ENCODE peak calls at places on chromosomes 3 and 15, in six cellular contexts. S is esophagus muscularis mucosa, E is transverse colon, I is suprapubic skin, X is A549, P is stomach. V is an unnamed sample.

GRCh38 chr3:11844891-11845290 is 1.8 kb downstream of the TAMM41 start:
- DNase-seq in S (no peak), E (no peak), I (no peak), X (no peak), P (no peak), V (no peak)

GRCh38 chr3:111333642-111334041 is 208.4 kb upstream of the CD96 start:
- DNase-seq in S (no peak), E (no peak), I (no peak), X (no peak), P (no peak), V (no peak)

GRCh38 chr3:111917300-111917699 is 58.2 kb downstream of the PHLDB2 start:
- DNase-seq in S (no peak), E (no peak), I (no peak), X (peak; percentile 46), P (no peak), V (no peak)

GRCh38 chr3:184937611-184938010 is 125.6 kb downstream of the VPS8 start:
- DNase-seq in S (no peak), E (no peak), I (no peak), X (no peak), P (no peak), V (no peak)

GRCh38 chr15:76339302-76340197 is 3.0 kb downstream of the ISL2 start:
- DNase-seq in S (no peak), E (peak; percentile 23), I (no peak), X (no peak), P (no peak), V (no peak)

GRCh38 chr3:43727930-43728329 is 37.2 kb downstream of the ABHD5 start:
- DNase-seq in S (no peak), E (no peak), I (no peak), X (no peak), P (no peak), V (no peak)

GRCh38 chr3:30760040-30760439 is 134.4 kb downstream of the GADL1 start:
- DNase-seq in S (no peak), E (no peak), I (no peak), X (no peak), P (no peak), V (no peak)

GRCh38 chr3:33687406-33688010 is 30.5 kb downstream of the CLASP2 start:
- DNase-seq in S (no peak), E (no peak), I (no peak), X (no peak), P (no peak), V (no peak)

GRCh38 chr3:12705374-12705926 is 41.5 kb upstream of the RAF1 start:
- DNase-seq in S (no peak), E (no peak), I (no peak), X (no peak), P (no peak), V (no peak)

GRCh38 chr3:56916697-56917336 is 115.1 kb upstream of the ARHGEF3 start:
- DNase-seq in S (no peak), E (no peak), I (no peak), X (no peak), P (no peak), V (no peak)

GRCh38 chr3:134366928-134367352 is 7.3 kb downstream of the AMOTL2 start:
- DNase-seq in S (no peak), E (no peak), I (peak; percentile 80), X (no peak), P (peak; percentile 67), V (no peak)

GRCh38 chr15:68208641-68209240 is 3.6 kb upstream of the CALML4 start:
- DNase-seq in S (no peak), E (no peak), I (peak; percentile 23), X (no peak), P (no peak), V (no peak)

GRCh38 chr3:21417991-21418390 is 333.0 kb downstream of the ZNF385D start:
- DNase-seq in S (no peak), E (no peak), I (no peak), X (no peak), P (no peak), V (no peak)

GRCh38 chr3:154071154-154071553 is 50.0 kb upstream of the ARHGEF26 start:
- DNase-seq in S (no peak), E (no peak), I (no peak), X (no peak), P (no peak), V (no peak)

GRCh38 chr15:31265090-31265870 is 61.4 kb upstream of the KLF13 start:
- DNase-seq in S (peak; percentile 50), E (peak; percentile 60), I (peak; percentile 73), X (no peak), P (peak; percentile 31), V (no peak)

GRCh38 chr15:101170568-101171350 is 81.1 kb downstream of the CHSY1 start:
- DNase-seq in S (no peak), E (no peak), I (peak; percentile 79), X (no peak), P (no peak), V (no peak)
- H3K27ac ChIP-seq in S (no peak overlapping the region), E (no peak overlapping the region), I (peak overlapping the region; percentile 20), X (no peak overlapping the region), P (peak overlapping the region; percentile 37), V (no peak overlapping the region)

GRCh38 chr3:169264711-169265110 is 398.8 kb downstream of the MECOM start:
- DNase-seq in S (no peak), E (peak; percentile 66), I (no peak), X (no peak), P (peak; percentile 70), V (no peak)
- TF ChIP-seq EP300 in S (no peak), E (no peak), I (no peak), X (no peak), P (no peak), V (no peak)

GRCh38 chr15:99010743-99011142 is 3.2 kb upstream of the PGPEP1L start:
- DNase-seq in S (no peak), E (no peak), I (no peak), X (no peak), P (no peak), V (no peak)
- H3K4me1 ChIP-seq in S (peaks cover 14% of the 10 kb centered on the region), E (peaks cover 9% of the 10 kb centered on the region), I (peaks cover 14% of the 10 kb centered on the region), X (peaks cover 18% of the 10 kb centered on the region), P (peaks cover 10% of the 10 kb centered on the region), V (peaks cover 2% of the 10 kb centered on the region)

DNA sequence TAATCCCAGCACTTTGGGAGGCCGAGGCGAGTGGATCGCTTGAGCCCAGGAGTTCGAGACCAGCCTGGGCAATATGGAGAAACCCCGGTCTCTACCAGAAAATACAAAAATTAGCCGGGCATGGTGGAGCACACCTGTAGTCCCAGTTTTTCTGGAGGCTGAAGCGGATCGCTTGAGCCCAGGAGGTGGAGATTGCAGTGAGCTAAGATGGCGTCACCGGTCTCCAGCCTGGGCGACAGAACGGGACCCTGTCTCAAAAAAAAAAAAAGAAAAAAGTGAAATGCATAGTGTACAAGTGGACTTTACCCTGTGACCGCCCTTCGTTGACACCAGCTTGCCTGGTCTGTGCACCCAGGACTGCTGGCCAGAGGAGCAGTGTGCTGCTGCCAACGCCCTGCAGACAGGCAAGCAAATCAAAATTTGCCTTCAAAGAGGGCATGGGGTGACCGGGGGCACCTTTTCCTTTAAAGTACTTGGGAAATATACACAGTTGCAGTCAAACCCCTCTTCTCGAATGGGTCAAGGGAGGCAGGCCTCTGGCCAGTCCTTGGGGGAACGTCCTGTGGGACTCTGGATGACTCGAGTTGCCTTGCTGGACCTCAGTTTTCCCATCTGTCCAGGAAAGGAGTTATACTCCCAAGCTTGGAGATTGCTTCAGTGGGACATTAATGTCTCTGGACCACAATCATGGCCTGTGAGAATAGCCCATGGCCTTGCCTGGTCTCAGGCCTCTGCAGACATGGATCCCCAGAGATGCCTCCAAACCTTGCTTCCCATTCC is 1.0 kb downstream of the XYLB start:
- DNase-seq in S (no peak), E (peak; percentile 47), I (no peak), X (no peak), P (no peak), V (no peak)
- H3K27ac ChIP-seq in S (peak overlapping the region; percentile 64), E (peak overlapping the region; percentile 76), I (no peak overlapping the region), X (peak overlapping the region; percentile 73), P (peak overlapping the region; percentile 73), V (no peak overlapping the region)

GRCh38 chr15:98257290-98257689 is 296.8 kb downstream of the ARRDC4 start:
- DNase-seq in S (no peak), E (no peak), I (no peak), X (no peak), P (no peak), V (no peak)
- TF ChIP-seq EP300 in S (no peak), E (no peak), I (no peak), X (no peak), P (no peak), V (no peak)

GRCh38 chr3:198113219-198114053 is 153.4 kb downstream of the LMLN start:
- DNase-seq in S (no peak), E (no peak), I (no peak), X (no peak), P (no peak), V (no peak)
- H3K4me1 ChIP-seq in S (peaks cover 8% of the 10 kb centered on the region), E (peaks cover 4% of the 10 kb centered on the region), I (peaks cover 6% of the 10 kb centered on the region), X (no peaks in the 10 kb centered on the region), P (peaks cover 5% of the 10 kb centered on the region), V (no peaks in the 10 kb centered on the region)

V was measured in ovary.